ENCODE peak calls at places on chromosomes 6 and 20, in ten cellular contexts. J is psoas muscle, P is left lung, G is lower lobe of right lung, K is endothelial cell of umbilical vein, Y is mesenchymal stem cell, W is Panc1, Q is IMR-90, M is body of pancreas, A is K562. U is an unnamed sample. For H3K36me3 and H3K4me1, the result is how much of the 10 kb centered on the place peaks cover.

GRCh38 chr20:59630526-59630925 is 26.2 kb downstream of the PHACTR3 start:
- DNase-seq in J (no peak), P (no peak), G (no peak), K (no peak), Y (no peak), W (no peak), Q (no peak), M (no peak), A (no peak), U (no peak)

GRCh38 chr6:106178900-106179299 is 92.8 kb downstream of the PRDM1 start:
- DNase-seq in J (no peak), P (no peak), G (no peak), K (no peak), Y (no peak), W (no peak), Q (no peak), M (no peak), A (no peak), U (no peak)

GRCh38 chr6:167141667-167142432 is 15.9 kb downstream of the GPR31 start:
- DNase-seq in J (no peak), P (peak), G (peak), K (peak), Y (peak), W (peak), Q (no peak), M (peak), A (peak), U (peak)

GRCh38 chr6:100592929-100593328 is 128.2 kb upstream of the SIM1 start:
- DNase-seq in J (no peak), P (no peak), G (no peak), K (no peak), Y (no peak), W (no peak), Q (no peak), M (no peak), A (no peak), U (no peak)

GRCh38 chr6:18076231-18076630 is 46.2 kb downstream of the NHLRC1 start:
- DNase-seq in J (no peak), P (no peak), G (no peak), K (no peak), Y (no peak), W (no peak), Q (no peak), M (no peak), A (no peak), U (no peak)

GRCh38 chr6:140208286-140208685 is 833.8 kb upstream of the CITED2 start:
- DNase-seq in J (no peak), P (no peak), G (no peak), K (peak), Y (peak), W (no peak), Q (no peak), M (no peak), A (no peak), U (no peak)

GRCh38 chr20:5596401-5597193 is 153.6 kb upstream of the SHLD1 start:
- DNase-seq in J (no peak), P (no peak), G (no peak), K (no peak), Y (no peak), W (no peak), Q (no peak), M (no peak), A (peak), U (no peak)

GRCh38 chr6:88985901-88986300 is 22.5 kb upstream of the RNGTT start:
- DNase-seq in J (no peak), P (no peak), G (no peak), K (no peak), Y (no peak), W (no peak), Q (no peak), M (no peak), A (no peak), U (no peak)

GRCh38 chr20:61376541-61377231 is 124.6 kb downstream of the CDH4 start:
- DNase-seq in J (no peak), P (no peak), G (no peak), K (no peak), Y (no peak), W (no peak), Q (no peak), M (no peak), A (no peak), U (no peak)

GRCh38 chr6:99364026-99364425 is 14.6 kb upstream of the FAXC start:
- DNase-seq in J (no peak), P (no peak), G (no peak), K (no peak), Y (no peak), W (no peak), Q (no peak), M (no peak), A (no peak), U (no peak)

GRCh38 chr6:152478377-152479010 is 158.7 kb downstream of the SYNE1 start:
- DNase-seq in J (no peak), P (no peak), G (no peak), K (no peak), Y (no peak), W (no peak), Q (no peak), M (no peak), A (no peak), U (no peak)

GRCh38 chr6:99547526-99547925 is 20.9 kb downstream of the CCNC start:
- DNase-seq in J (no peak), P (no peak), G (no peak), K (no peak), Y (no peak), W (no peak), Q (no peak), M (no peak), A (no peak), U (no peak)

GRCh38 chr20:37940161-37940560 is 37.2 kb downstream of the VSTM2L start:
- DNase-seq in J (no peak), P (no peak), G (no peak), K (no peak), Y (no peak), W (no peak), Q (no peak), M (no peak), A (no peak), U (no peak)

GRCh38 chr6:147554281-147554680 is 45.8 kb downstream of the SAMD5 start:
- DNase-seq in J (no peak), P (no peak), G (no peak), K (no peak), Y (no peak), W (no peak), Q (no peak), M (no peak), A (no peak), U (no peak)

GRCh38 chr6:85360794-85361642 is 88.9 kb upstream of the NT5E start:
- DNase-seq in J (no peak), P (no peak), G (no peak), K (peak), Y (peak), W (peak), Q (peak), M (no peak), A (no peak), U (peak)

GRCh38 chr6:128432394-128432793 is 88.0 kb downstream of the PTPRK start:
- DNase-seq in J (no peak), P (no peak), G (no peak), K (peak), Y (peak), W (no peak), Q (peak), M (no peak), A (no peak), U (no peak)

GRCh38 chr6:168193816-168194701 is 115.0 kb upstream of the FRMD1 start:
- DNase-seq in J (no peak), P (no peak), G (no peak), K (no peak), Y (no peak), W (no peak), Q (no peak), M (no peak), A (peak), U (no peak)

GRCh38 chr6:168103036-168103830 is 24.2 kb upstream of the FRMD1 start:
- DNase-seq in J (peak), P (no peak), G (peak), K (no peak), Y (no peak), W (no peak), Q (no peak), M (no peak), A (no peak), U (no peak)

GRCh38 chr20:34954905-34955231 is 738 bp downstream of the GSS start:
- DNase-seq in J (peak), P (no peak), G (no peak), K (no peak), Y (no peak), W (no peak), Q (peak), M (peak), A (peak), U (no peak)

GRCh38 chr6:134724653-134725340 is 225.1 kb downstream of the ALDH8A1 start:
- DNase-seq in J (no peak), P (no peak), G (no peak), K (peak), Y (peak), W (no peak), Q (peak), M (no peak), A (no peak), U (no peak)

GRCh38 chr6:36577298-36577697 is 16.9 kb upstream of the SRSF3 start:
- DNase-seq in J (no peak), P (no peak), G (no peak), K (no peak), Y (peak), W (no peak), Q (peak), M (no peak), A (peak), U (no peak)

GRCh38 chr6:110140650-110141049 is 38.8 kb downstream of the WASF1 start:
- DNase-seq in J (no peak), P (no peak), G (no peak), K (peak), Y (peak), W (peak), Q (peak), M (no peak), A (no peak), U (peak)

DNA sequence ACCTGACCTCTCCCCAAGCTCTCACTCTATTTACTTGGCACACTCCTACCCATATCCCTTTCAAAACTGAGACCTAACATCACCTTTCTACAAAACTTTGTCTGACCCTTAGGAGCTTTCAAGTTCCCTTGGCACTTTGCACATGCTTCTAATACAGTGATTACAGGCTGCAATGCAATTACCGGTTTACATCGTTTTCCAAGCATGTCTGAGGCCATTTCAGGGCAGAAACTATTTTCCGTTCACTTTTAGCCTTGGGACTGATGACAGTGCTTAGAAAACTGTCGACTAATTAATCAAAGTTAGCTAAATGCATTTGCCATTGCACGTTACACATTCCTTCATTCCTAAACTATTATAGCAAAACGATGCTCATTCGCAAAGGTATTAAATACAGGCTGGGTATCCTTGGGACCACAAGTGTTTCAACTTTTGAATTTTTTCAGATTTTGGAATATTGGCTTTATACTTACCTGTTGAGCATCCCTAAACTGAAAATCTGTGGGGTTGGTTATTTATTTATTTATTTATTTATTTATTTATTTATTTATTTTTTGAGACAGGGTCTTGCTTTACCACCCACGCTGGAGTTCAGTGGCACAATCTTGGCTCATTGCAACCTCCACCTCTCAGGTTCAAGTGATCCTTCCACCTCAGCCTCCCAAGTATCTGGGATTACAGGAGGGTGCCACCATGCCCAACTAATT is 3.3 kb downstream of the RARS2 start:
- DNase-seq in J (no peak), P (no peak), G (no peak), K (no peak), Y (no peak), W (no peak), Q (no peak), M (no peak), A (no peak), U (no peak)
- H3K36me3 ChIP-seq in J (under half), P (under half), G (under half), K (under half), Y (under half), W (under half), Q (under half), M (under half), A (half or more), U (under half)

GRCh38 chr20:31716818-31717477 is 5.7 kb downstream of the BCL2L1 start:
- DNase-seq in J (no peak), P (no peak), G (no peak), K (no peak), Y (no peak), W (no peak), Q (no peak), M (no peak), A (peak), U (no peak)
- H3K4me1 ChIP-seq in J (half or more), P (half or more), G (half or more), K (half or more), Y (under half), W (half or more), Q (under half), M (half or more), A (under half), U (under half)

GRCh38 chr6:21381336-21381963 is 212.1 kb upstream of the SOX4 start:
- DNase-seq in J (no peak), P (no peak), G (no peak), K (no peak), Y (peak), W (no peak), Q (no peak), M (no peak), A (no peak), U (no peak)
- H3K27ac ChIP-seq in J (no peak), P (no peak), G (no peak), K (no peak), Y (no peak), W (no peak), Q (no peak), M (no peak), A (no peak), U (no peak)

DNA sequence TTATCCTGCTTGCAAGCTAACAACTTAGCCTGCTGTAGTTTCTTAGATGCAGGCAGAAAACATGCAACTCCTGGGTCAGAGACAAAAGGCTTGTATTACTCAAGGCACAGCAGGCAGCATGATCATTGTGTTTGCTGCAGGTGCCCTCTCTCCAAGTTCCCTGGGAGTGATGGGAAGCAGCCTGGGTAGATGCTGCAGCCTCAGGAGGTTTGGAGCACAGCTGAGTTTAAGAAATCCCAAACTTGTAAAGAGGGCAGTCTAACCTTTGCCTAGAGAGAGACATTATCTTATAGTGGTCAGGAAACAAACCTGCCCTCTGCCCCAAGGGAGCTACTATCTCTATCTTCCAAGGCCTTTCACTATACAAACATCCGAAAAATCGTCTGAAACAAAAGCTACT is 61.1 kb downstream of the PFDN4 start:
- DNase-seq in J (no peak), P (no peak), G (no peak), K (no peak), Y (no peak), W (no peak), Q (no peak), M (no peak), A (no peak), U (no peak)
- H3K36me3 ChIP-seq in J (under half), P (under half), G (under half), K (under half), Y (under half), W (under half), Q (under half), M (under half), A (under half), U (under half)

DNA sequence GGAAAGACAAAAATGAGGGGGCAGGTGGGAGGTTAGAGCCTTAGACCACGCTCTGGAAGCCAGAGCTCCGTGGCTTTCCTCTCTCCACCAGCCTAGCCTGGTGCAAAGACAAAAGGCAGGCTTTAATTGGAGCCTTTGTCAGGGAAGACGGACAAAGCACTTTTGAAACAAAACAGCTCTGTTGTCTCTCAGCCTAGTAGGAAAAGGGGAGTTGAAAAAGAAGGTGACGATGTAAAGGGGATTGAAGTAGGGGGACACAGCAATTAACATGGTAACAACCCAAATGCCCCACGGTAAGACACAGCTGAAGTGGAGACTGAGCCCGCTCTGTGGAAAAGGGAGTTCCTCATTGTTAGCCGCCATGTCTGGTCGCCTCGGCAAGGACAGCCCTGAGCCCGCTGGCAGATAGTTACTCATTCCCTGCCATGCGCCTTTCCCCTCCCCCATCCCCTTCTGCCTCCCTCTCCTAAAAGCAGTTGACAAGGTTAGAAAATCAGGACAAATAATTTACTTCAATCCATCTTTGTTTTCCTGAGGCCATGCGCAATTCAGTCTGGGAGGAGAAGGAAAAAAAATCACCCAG is 93.0 kb downstream of the TCP11 start:
- DNase-seq in J (no peak), P (no peak), G (no peak), K (peak), Y (no peak), W (no peak), Q (no peak), M (no peak), A (no peak), U (no peak)
- H3K4me1 ChIP-seq in J (half or more), P (half or more), G (half or more), K (half or more), Y (under half), W (under half), Q (under half), M (half or more), A (under half), U (under half)

GRCh38 chr20:14889503-14890125 is 552.2 kb upstream of the FLRT3 start:
- DNase-seq in J (no peak), P (no peak), G (no peak), K (no peak), Y (no peak), W (no peak), Q (no peak), M (no peak), A (no peak), U (no peak)
- H3K27ac ChIP-seq in J (no peak), P (no peak), G (no peak), K (no peak), Y (no peak), W (no peak), Q (no peak), M (no peak), A (no peak), U (no peak)